ENCODE peak calls at places on chromosomes 5 and 9, in eight cellular contexts. One of them, this sample, is unnamed.

GRCh38 chr5:19285286-19285685 is 702.7 kb downstream of the CDH18 start:
- DNase-seq in LHCN-M2: no peak
- DNase-seq in NCI-H748 treated with DMSO at 0.1 percent for 48 hours: no peak
- DNase-seq in uterus: no peak
- DNase-seq in fibroblast of pulmonary artery: no peak
- DNase-seq in GM23248: no peak
- DNase-seq in GM13977: no peak
- DNase-seq in sigmoid colon: no peak
- DNase-seq in this sample: no peak

GRCh38 chr5:172075655-172076054 is 69.2 kb upstream of the FBXW11 start:
- DNase-seq in GM13977: no peak
- DNase-seq in NCI-H748 treated with DMSO at 0.1 percent for 48 hours: no peak
- DNase-seq in sigmoid colon: no peak
- DNase-seq in fibroblast of pulmonary artery: no peak
- DNase-seq in uterus: no peak
- DNase-seq in GM23248: no peak
- DNase-seq in LHCN-M2: no peak
- DNase-seq in this sample: no peak

GRCh38 chr5:57455511-57455910 is 27.1 kb downstream of the ACTBL2 start:
- DNase-seq in sigmoid colon: no peak
- DNase-seq in LHCN-M2: no peak
- DNase-seq in GM13977: no peak
- DNase-seq in NCI-H748 treated with DMSO at 0.1 percent for 48 hours: no peak
- DNase-seq in GM23248: no peak
- DNase-seq in fibroblast of pulmonary artery: no peak
- DNase-seq in uterus: no peak
- DNase-seq in this sample: no peak

GRCh38 chr9:115006660-115007059 is 76.3 kb upstream of the TNFSF8 start:
- DNase-seq in GM23248: peak
- DNase-seq in GM13977: no peak
- DNase-seq in NCI-H748 treated with DMSO at 0.1 percent for 48 hours: no peak
- DNase-seq in uterus: no peak
- DNase-seq in LHCN-M2: peak
- DNase-seq in sigmoid colon: no peak
- DNase-seq in fibroblast of pulmonary artery: peak
- DNase-seq in this sample: no peak

GRCh38 chr9:86333651-86334050 is 20.6 kb downstream of the TUT7 start:
- DNase-seq in sigmoid colon: no peak
- DNase-seq in GM23248: no peak
- DNase-seq in GM13977: no peak
- DNase-seq in LHCN-M2: peak
- DNase-seq in uterus: no peak
- DNase-seq in NCI-H748 treated with DMSO at 0.1 percent for 48 hours: no peak
- DNase-seq in fibroblast of pulmonary artery: no peak
- DNase-seq in this sample: no peak

GRCh38 chr9:108477538-108478006 is 378.2 kb downstream of the ACTL7B start:
- DNase-seq in fibroblast of pulmonary artery: peak
- DNase-seq in GM23248: peak
- DNase-seq in sigmoid colon: no peak
- DNase-seq in GM13977: no peak
- DNase-seq in LHCN-M2: peak
- DNase-seq in uterus: no peak
- DNase-seq in NCI-H748 treated with DMSO at 0.1 percent for 48 hours: peak
- DNase-seq in this sample: no peak

GRCh38 chr5:41835625-41836024 is 34.6 kb downstream of the OXCT1 start:
- DNase-seq in LHCN-M2: peak
- DNase-seq in NCI-H748 treated with DMSO at 0.1 percent for 48 hours: no peak
- DNase-seq in GM23248: peak
- DNase-seq in fibroblast of pulmonary artery: peak
- DNase-seq in sigmoid colon: peak
- DNase-seq in GM13977: no peak
- DNase-seq in uterus: peak
- DNase-seq in this sample: no peak

GRCh38 chr5:37834542-37835399 is 5.1 kb downstream of the GDNF start:
- DNase-seq in sigmoid colon: peak
- DNase-seq in LHCN-M2: no peak
- DNase-seq in NCI-H748 treated with DMSO at 0.1 percent for 48 hours: no peak
- DNase-seq in GM13977: peak
- DNase-seq in GM23248: no peak
- DNase-seq in fibroblast of pulmonary artery: no peak
- DNase-seq in uterus: no peak
- DNase-seq in this sample: no peak

GRCh38 chr9:100428871-100429654 is 2.1 kb downstream of the MSANTD3 start:
- DNase-seq in fibroblast of pulmonary artery: peak
- DNase-seq in GM23248: peak
- DNase-seq in LHCN-M2: peak
- DNase-seq in uterus: peak
- DNase-seq in GM13977: no peak
- DNase-seq in sigmoid colon: no peak
- DNase-seq in NCI-H748 treated with DMSO at 0.1 percent for 48 hours: no peak
- DNase-seq in this sample: no peak

GRCh38 chr9:129886226-129887174 is 51.2 kb downstream of the USP20 start:
- DNase-seq in fibroblast of pulmonary artery: peak
- DNase-seq in GM13977: no peak
- DNase-seq in sigmoid colon: no peak
- DNase-seq in uterus: no peak
- DNase-seq in LHCN-M2: no peak
- DNase-seq in NCI-H748 treated with DMSO at 0.1 percent for 48 hours: no peak
- DNase-seq in GM23248: no peak
- DNase-seq in this sample: no peak

GRCh38 chr9:15873573-15874177 is 320.8 kb downstream of the CCDC171 start:
- DNase-seq in fibroblast of pulmonary artery: peak
- DNase-seq in sigmoid colon: no peak
- DNase-seq in uterus: no peak
- DNase-seq in NCI-H748 treated with DMSO at 0.1 percent for 48 hours: peak
- DNase-seq in GM23248: peak
- DNase-seq in LHCN-M2: peak
- DNase-seq in GM13977: peak
- DNase-seq in this sample: no peak